ENCODE peak calls at places on chromosomes 6 and 20, in nine cellular contexts. M is right lobe of liver, C is BJ, X is transverse colon, S is fibroblast of lung, U is IMR-90, Q is PC-9, F is iPS DF 6.9, D is HCT116. O is an unnamed sample. For H3K27me3, the result is how much of the 10 kb centered on the place peaks cover.

GRCh38 chr6:155388546-155388945 is 67.1 kb downstream of the NOX3 start:
- DNase-seq in Q (no peak), C (no peak), M (no peak), F (no peak), D (no peak), U (peak), S (no peak), X (no peak), O (no peak)

GRCh38 chr6:37027036-37027720 is 21.7 kb downstream of the FGD2 start:
- DNase-seq in D (no peak), C (no peak), X (no peak), M (no peak), Q (no peak), S (no peak), F (no peak), U (no peak), O (no peak)

GRCh38 chr6:40763001-40763400 is 175.8 kb upstream of the LRFN2 start:
- DNase-seq in U (no peak), S (no peak), Q (no peak), X (peak), D (no peak), F (no peak), M (no peak), C (no peak), O (no peak)

GRCh38 chr6:45698046-45698445 is 317.6 kb downstream of the CLIC5 start:
- DNase-seq in S (no peak), M (no peak), C (no peak), F (no peak), U (no peak), Q (no peak), D (no peak), X (no peak), O (no peak)

GRCh38 chr6:12012231-12012565 is at the start of gene HIVEP1:
- DNase-seq in X (no peak), C (no peak), Q (no peak), D (no peak), F (no peak), M (peak), S (no peak), U (no peak), O (peak)

GRCh38 chr6:64497634-64498033 is 862.0 kb downstream of the PHF3 start:
- DNase-seq in F (no peak), S (no peak), M (no peak), C (no peak), X (no peak), D (no peak), U (no peak), Q (no peak), O (no peak)

GRCh38 chr6:50819527-50819905 is 845 bp downstream of the TFAP2B start:
- DNase-seq in S (no peak), X (no peak), M (no peak), D (no peak), C (no peak), Q (no peak), F (no peak), U (no peak), O (no peak)

GRCh38 chr20:47610247-47610944 is 108.7 kb downstream of the NCOA3 start:
- DNase-seq in M (no peak), S (peak), X (peak), Q (peak), F (no peak), U (peak), D (peak), C (peak), O (no peak)

GRCh38 chr6:132715204-132715603 is 1.3 kb upstream of the VNN1 start:
- DNase-seq in X (peak), S (peak), U (peak), C (no peak), Q (no peak), M (peak), D (peak), F (peak), O (peak)

GRCh38 chr6:137715589-137716045 is 151.4 kb upstream of the TNFAIP3 start:
- DNase-seq in M (no peak), D (no peak), C (no peak), U (peak), Q (no peak), F (no peak), S (no peak), X (no peak), O (no peak)

GRCh38 chr20:59814835-59815340 is 118.5 kb downstream of the SYCP2 start:
- DNase-seq in S (no peak), U (no peak), F (no peak), M (no peak), X (no peak), C (no peak), Q (no peak), D (no peak), O (no peak)

GRCh38 chr6:157145656-157146285 is 177.5 kb downstream of the TMEM242 start:
- DNase-seq in F (no peak), C (no peak), M (no peak), U (peak), Q (no peak), D (no peak), S (no peak), X (no peak), O (no peak)

GRCh38 chr20:31605031-31605901 is at the start of gene ID1:
- DNase-seq in S (peak), U (peak), F (no peak), D (peak), C (peak), Q (peak), X (peak), M (peak), O (peak)

GRCh38 chr6:38375937-38376336 is 263.8 kb downstream of the BTBD9 start:
- DNase-seq in D (no peak), C (no peak), F (no peak), M (no peak), U (no peak), Q (no peak), X (no peak), S (no peak), O (no peak)

GRCh38 chr20:23235173-23236027 is 115.2 kb upstream of the NXT1 start:
- DNase-seq in U (peak), M (peak), X (peak), Q (peak), F (peak), C (no peak), S (peak), D (peak), O (no peak)

GRCh38 chr6:163986313-163986712 is 571.8 kb downstream of the QKI start:
- DNase-seq in F (no peak), U (peak), M (no peak), S (peak), C (no peak), Q (no peak), X (no peak), D (no peak), O (peak)

GRCh38 chr6:32475392-32476206 is 35.9 kb downstream of the HLA-DRA start:
- DNase-seq in S (no peak), U (no peak), D (no peak), X (no peak), F (no peak), Q (no peak), C (no peak), M (no peak), O (no peak)

GRCh38 chr6:76790881-76791280 is 672.4 kb downstream of the HTR1B start:
- DNase-seq in M (no peak), U (no peak), F (no peak), D (no peak), C (no peak), X (no peak), S (no peak), Q (no peak), O (no peak)

GRCh38 chr6:7770601-7771000 is 44.7 kb downstream of the BMP6 start:
- DNase-seq in C (no peak), D (no peak), X (no peak), S (no peak), U (no peak), Q (no peak), M (no peak), F (no peak), O (no peak)
- H3K27me3 ChIP-seq in C (under half), D (under half), X (under half), S (under half), U (under half), Q (under half), M (under half), F (under half), O (under half)

GRCh38 chr20:4246428-4246827 is 231.1 kb upstream of the RNF24 start:
- DNase-seq in D (no peak), M (no peak), F (no peak), U (no peak), Q (no peak), C (no peak), X (no peak), S (no peak), O (no peak)
- H3K27me3 ChIP-seq in D (under half), M (under half), F (under half), U (under half), Q (under half), C (under half), X (half or more), S (under half), O (under half)

DNA sequence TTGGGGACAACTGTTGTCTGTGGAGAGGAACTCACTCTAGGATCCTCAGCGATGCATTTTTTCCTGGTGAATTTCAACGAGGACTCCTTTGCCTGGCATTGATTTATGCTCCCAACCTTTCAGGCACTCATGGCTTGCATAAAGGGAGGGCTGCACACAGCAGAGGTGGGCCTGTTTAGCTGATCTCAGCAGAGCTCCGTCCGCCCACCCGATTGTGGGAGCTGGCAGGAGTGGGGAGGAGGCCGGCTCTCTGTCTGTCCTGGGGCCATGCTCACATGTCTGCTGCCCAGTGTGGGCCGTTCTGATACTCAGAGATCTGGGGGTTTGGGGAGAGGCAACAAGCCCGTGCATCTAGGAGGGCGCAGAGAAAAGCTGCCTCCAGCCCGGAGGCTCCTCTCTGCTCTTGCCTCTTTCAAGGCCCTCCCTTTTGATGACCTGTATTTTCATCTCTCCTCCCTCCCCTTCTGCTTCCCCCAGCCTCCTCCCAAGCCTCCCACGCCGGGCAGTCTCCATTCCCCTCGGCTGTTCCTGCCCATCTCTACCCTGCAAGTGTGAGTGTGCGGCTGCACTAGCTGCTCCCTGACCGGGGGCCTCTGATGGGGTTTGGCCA is 39.4 kb upstream of the MLN start:
- DNase-seq in C (no peak), M (no peak), S (no peak), X (no peak), Q (no peak), F (no peak), D (no peak), U (no peak), O (no peak)
- H3K27me3 ChIP-seq in C (under half), M (under half), S (under half), X (under half), Q (under half), F (under half), D (under half), U (under half), O (under half)

DNA sequence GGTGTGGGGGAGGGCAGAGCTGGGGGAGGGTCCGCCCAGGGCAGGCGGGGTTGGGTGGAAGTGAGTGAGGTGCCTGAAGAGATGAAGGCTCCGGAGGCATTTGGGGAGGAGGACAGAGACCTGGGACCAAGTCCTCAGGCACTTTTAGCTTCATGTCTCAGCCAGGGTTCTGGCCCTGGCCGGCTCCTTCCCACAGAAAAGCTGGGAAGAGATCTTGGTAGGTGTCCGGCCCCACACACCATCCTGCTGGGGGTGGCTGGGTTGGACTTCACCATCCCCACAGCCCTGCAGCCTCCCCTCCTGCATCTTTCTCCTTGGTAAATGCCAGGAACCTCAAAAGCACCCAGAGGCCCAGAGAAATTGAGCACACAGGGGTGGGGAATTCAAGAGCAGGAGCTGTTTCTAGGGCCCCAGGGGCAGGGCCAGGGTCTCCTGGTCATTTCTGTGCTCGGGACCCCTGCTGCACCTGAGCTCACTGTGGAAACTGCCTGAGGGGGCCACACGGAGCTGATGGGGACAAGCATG is 93.7 kb upstream of the BHLHE23 start:
- DNase-seq in U (no peak), S (no peak), F (no peak), Q (no peak), M (peak), D (no peak), X (peak), C (no peak), O (no peak)
- H3K27me3 ChIP-seq in U (under half), S (under half), F (under half), Q (half or more), M (under half), D (under half), X (under half), C (under half), O (under half)

GRCh38 chr6:125155344-125155743 is 1.8 kb downstream of the TPD52L1 start:
- DNase-seq in X (no peak), S (no peak), Q (no peak), D (no peak), M (no peak), F (no peak), C (no peak), U (no peak), O (no peak)
- H3K27me3 ChIP-seq in X (under half), S (under half), Q (under half), D (under half), M (under half), F (under half), C (under half), U (under half), O (under half)

GRCh38 chr20:2279245-2279779 is 16.5 kb upstream of the TGM3 start:
- DNase-seq in D (no peak), X (no peak), M (no peak), S (no peak), Q (no peak), F (no peak), U (no peak), C (no peak), O (no peak)

GRCh38 chr20:2276015-2276414 is 19.8 kb upstream of the TGM3 start:
- DNase-seq in F (no peak), X (no peak), S (no peak), Q (peak), C (no peak), U (no peak), M (no peak), D (no peak), O (no peak)

DNA sequence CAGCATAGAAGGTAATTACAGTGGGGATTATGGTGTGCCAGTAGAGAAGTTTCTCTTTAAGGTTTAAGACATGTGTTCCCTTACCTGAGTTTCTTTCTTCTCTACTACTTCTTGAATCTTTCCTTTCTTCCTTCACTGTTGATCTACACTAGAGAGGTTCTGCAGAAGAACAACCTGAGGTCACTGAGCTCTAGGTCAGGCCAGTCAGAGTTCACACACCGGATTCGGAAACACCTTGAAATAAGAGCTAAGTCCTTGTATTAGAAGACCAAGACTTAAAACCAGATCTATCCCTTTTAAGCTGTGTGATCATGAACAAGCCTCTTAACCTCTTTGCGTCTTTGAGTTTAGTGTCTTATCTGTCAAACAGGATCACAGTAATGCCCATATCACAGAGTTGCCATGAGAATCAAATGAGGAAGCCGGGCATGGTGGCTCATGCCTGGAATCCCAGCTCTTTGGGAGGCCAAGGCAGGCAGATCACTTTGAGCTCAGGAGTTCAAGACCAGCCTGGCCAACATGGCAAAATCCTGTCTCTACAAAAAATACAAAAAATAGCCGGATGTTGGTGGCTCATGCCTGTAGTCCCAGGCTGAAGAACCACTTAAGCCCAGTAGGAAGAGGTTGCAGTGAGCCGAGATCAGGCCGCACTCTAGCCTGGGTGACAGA is 22.0 kb upstream of the TGM3 start:
- DNase-seq in S (no peak), X (no peak), C (no peak), U (no peak), Q (no peak), F (no peak), D (no peak), M (no peak), O (no peak)
- H3K27me3 ChIP-seq in S (under half), X (under half), C (under half), U (under half), Q (under half), F (under half), D (under half), M (under half), O (under half)

GRCh38 chr6:98842489-98843180 is 8.3 kb downstream of the POU3F2 start:
- DNase-seq in M (no peak), S (no peak), F (no peak), U (no peak), Q (no peak), X (no peak), D (no peak), C (no peak), O (no peak)

GRCh38 chr6:98844244-98845161 is 10.1 kb downstream of the POU3F2 start:
- DNase-seq in U (no peak), X (no peak), M (no peak), S (no peak), D (no peak), Q (no peak), F (no peak), C (no peak), O (no peak)

GRCh38 chr6:98841589-98842488 is 7.5 kb downstream of the POU3F2 start:
- DNase-seq in S (no peak), X (no peak), Q (no peak), U (no peak), C (no peak), M (no peak), D (no peak), F (no peak), O (no peak)

GRCh38 chr6:98845201-98846020 is 11.0 kb downstream of the POU3F2 start:
- DNase-seq in U (peak), F (no peak), X (peak), S (peak), D (peak), C (peak), Q (no peak), M (peak), O (peak)

DNA sequence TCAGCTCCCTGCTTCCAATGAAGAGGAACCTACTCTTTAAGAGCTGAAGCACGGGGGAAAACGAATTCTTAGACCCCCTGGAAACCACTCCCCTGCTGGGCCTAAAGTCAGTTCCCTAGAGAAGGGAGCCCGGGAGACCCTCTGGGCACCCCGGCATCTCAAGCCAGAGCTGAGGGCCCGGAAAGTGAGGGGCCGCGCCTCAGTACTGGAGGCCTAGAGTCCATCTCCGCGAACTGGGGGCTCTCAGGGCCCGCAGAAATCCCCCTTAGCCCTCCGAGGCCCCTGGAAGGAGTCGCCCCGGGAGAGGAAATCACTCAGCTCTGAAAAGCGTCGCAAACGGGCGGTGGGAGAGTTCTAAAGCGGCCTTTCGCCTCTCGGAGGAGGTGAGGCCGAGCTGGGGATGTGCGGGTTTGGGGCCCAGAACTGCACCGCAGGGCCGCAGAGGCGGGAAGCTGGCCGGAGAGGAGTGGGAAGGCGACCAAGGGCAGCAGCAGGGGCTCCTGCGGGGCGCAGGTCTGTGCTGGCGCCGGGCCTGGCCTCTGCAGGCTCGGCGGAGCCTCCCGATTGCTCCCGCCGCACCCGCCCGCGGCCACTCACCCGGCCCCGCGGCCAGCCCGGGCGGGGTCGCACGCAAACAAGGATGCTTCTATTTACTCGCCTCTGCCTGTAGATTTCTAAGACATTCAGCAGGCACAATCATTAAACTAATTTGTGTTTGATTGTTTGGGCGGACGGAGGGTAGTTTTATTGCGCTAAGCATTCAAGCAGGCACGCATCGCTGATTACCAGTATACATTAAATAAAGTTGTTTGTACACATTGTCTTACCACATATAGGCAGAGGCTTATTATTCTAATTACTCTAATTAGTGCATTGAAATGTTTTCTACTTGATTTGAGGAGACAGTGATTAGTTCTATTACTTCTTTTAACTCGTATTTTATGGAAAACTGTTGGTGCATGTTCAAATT is 9.2 kb downstream of the POU3F2 start:
- DNase-seq in U (no peak), C (no peak), F (no peak), M (no peak), X (no peak), S (no peak), D (no peak), Q (no peak), O (no peak)
- H3K27me3 ChIP-seq in U (half or more), C (under half), F (half or more), M (under half), X (half or more), S (half or more), D (under half), Q (under half), O (under half)

DNA sequence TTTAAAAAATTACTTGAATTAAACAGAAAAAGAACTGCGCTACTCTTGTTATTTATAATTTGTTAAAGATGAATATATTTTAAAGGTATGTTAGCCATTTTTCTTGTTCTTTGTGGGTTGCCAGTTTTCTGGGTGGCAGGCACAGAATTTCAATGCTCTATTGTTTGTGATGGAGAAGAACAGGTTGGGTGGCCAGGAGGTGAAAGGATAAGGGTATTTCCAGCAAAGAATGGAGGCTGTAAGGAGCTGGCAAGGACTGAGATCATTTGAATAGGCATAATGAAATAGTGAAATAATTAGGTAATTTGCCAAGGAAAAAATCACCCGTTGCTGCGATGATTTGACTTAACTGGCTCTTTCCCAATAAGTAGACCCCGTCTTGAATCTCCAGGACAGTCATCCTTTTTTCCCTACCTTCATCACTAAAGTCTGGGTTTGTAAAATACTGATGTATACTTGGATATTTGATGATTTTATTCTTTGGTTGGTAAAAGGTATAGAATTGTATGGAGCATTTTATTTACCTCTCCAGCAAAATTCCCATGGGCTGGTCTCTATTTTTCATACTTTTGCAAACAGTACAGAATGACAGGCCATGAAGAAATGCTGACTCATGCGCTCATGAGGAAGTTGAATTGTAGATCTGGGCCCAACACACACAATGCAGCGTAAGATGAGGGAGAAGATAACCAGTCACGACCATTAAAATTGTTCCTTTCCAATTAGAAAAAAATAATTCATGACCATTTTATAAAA is 2.5 kb upstream of the GCNT2 start:
- DNase-seq in M (no peak), D (no peak), X (peak), S (peak), Q (peak), U (peak), C (no peak), F (no peak), O (no peak)
- H3K27me3 ChIP-seq in M (under half), D (under half), X (under half), S (under half), Q (under half), U (under half), C (under half), F (under half), O (under half)